ENCODE peak calls at places on chromosomes 7 and 10, in five cellular contexts. P is fibroblast of pulmonary artery, Q is NB4, W is lung, N is choroid plexus epithelial cell. O is an unnamed sample.

GRCh38 chr7:138872576-138872975 is 74.6 kb upstream of the ATP6V0A4 start:
- DNase-seq in P (no peak), Q (no peak), W (no peak), N (no peak), O (no peak)

GRCh38 chr10:64090865-64091264 is 569.7 kb downstream of the REEP3 start:
- DNase-seq in P (no peak), Q (no peak), W (no peak), N (no peak), O (no peak)

GRCh38 chr7:29270979-29271658 is 76.5 kb downstream of the CHN2 start:
- DNase-seq in P (peak), Q (peak), W (no peak), N (no peak), O (no peak)

GRCh38 chr7:100016209-100016901 is 959 bp downstream of the ZKSCAN1 start:
- DNase-seq in P (no peak), Q (peak), W (no peak), N (peak), O (no peak)

GRCh38 chr7:128783143-128783799 is 7.7 kb upstream of the OPN1SW start:
- DNase-seq in P (peak), Q (peak), W (no peak), N (peak), O (peak)

GRCh38 chr7:154795014-154795413 is 207.9 kb downstream of the PAXIP1 start:
- DNase-seq in P (no peak), Q (peak), W (no peak), N (no peak), O (no peak)

GRCh38 chr7:91251877-91252276 is 12.4 kb upstream of the FZD1 start:
- DNase-seq in P (no peak), Q (no peak), W (no peak), N (no peak), O (no peak)

GRCh38 chr7:66356277-66356721 is 151.2 kb downstream of the TPST1 start:
- DNase-seq in P (peak), Q (no peak), W (no peak), N (no peak), O (no peak)

GRCh38 chr7:129108583-129108982 is 35.9 kb upstream of the TSPAN33 start:
- DNase-seq in P (no peak), Q (no peak), W (no peak), N (peak), O (no peak)

GRCh38 chr10:88428442-88428841 is 154.7 kb downstream of the RNLS start:
- DNase-seq in P (peak), Q (peak), W (no peak), N (peak), O (no peak)

GRCh38 chr10:59631882-59632281 is 77.8 kb downstream of the SLC16A9 start:
- DNase-seq in P (no peak), Q (no peak), W (no peak), N (no peak), O (no peak)

GRCh38 chr7:95596183-95597135 is at the start of gene PDK4:
- DNase-seq in P (peak), Q (no peak), W (peak), N (peak), O (peak)

GRCh38 chr10:93206652-93207051 is 133.0 kb downstream of the CYP26A1 start:
- DNase-seq in P (no peak), Q (no peak), W (no peak), N (no peak), O (peak)

GRCh38 chr10:14453593-14453992 is 122.9 kb upstream of the FRMD4A start:
- DNase-seq in P (no peak), Q (no peak), W (no peak), N (no peak), O (no peak)

GRCh38 chr10:125263551-125263950 is 103.2 kb upstream of the CTBP2 start:
- DNase-seq in P (no peak), Q (no peak), W (no peak), N (no peak), O (no peak)

GRCh38 chr10:34061846-34062245 is 727.4 kb upstream of the NRP1 start:
- DNase-seq in P (no peak), Q (no peak), W (no peak), N (no peak), O (no peak)

GRCh38 chr10:32266979-32267378 is 80.0 kb downstream of the EPC1 start:
- DNase-seq in P (no peak), Q (no peak), W (no peak), N (no peak), O (no peak)

GRCh38 chr10:23693895-23694294 is 255.0 kb downstream of the OTUD1 start:
- DNase-seq in P (no peak), Q (no peak), W (no peak), N (no peak), O (peak)

GRCh38 chr10:122157451-122157850 is 113.6 kb upstream of the BTBD16 start:
- DNase-seq in P (peak), Q (no peak), W (no peak), N (no peak), O (no peak)

GRCh38 chr10:95628786-95629185 is 27.7 kb downstream of the ALDH18A1 start:
- DNase-seq in P (no peak), Q (no peak), W (no peak), N (peak), O (no peak)

GRCh38 chr10:120945801-120946302 is 94.7 kb downstream of the WDR11 start:
- DNase-seq in P (peak), Q (no peak), W (no peak), N (no peak), O (no peak)

GRCh38 chr10:21053953-21054352 is 156.8 kb upstream of the NEBL start:
- DNase-seq in P (no peak), Q (no peak), W (no peak), N (no peak), O (no peak)

GRCh38 chr7:131583430-131583829 is 27.0 kb upstream of the PODXL start:
- DNase-seq in P (no peak), Q (no peak), W (no peak), N (no peak), O (no peak)

GRCh38 chr10:24723788-24724380 is at the start of gene ARHGAP21:
- DNase-seq in P (peak), Q (peak), W (peak), N (peak), O (peak)

DNA sequence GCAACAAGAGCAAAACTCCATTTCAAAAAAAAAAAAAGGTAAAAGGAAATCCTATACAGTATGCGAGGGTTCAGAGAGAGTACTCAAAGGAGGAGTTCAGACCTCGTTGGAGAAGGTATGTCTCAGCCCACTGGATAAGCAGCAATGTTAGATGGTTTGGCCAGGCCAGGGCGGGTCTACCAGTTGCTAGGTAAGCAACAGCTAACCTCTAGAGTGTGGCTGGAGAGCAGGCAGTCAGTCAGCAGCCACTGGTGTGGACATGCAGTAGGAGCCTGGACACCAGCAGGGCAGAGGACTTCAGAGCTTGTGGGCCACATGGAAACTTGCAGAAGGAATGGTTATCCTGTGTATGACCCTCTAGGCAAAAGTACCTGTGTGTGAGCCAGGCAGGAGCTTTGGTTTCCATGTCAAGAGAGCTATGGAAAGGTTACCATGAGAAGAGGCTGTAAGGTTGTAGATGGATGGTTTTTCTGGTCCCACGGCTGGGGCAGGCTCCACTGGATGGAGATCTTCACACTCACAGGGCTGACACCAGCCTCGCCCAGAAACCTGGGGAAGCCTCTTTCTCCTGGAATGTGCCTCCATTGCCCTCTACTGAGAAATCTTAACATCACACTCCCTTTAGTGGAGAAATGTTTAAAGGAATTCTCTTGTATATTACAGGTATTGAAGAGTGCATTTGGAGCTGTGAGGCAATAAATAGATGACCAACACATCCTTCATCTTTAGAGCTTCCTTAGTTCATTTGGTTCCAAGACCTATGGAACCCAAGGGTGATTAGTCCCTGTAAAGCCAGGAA is 63.6 kb downstream of the CCDC186 start:
- DNase-seq in P (no peak), Q (peak), W (no peak), N (peak), O (no peak)
- TF ChIP-seq CTCF in P (peak), Q (peak), W (no peak), N (peak), O (peak)

GRCh38 chr10:103238506-103239252 is 7.0 kb upstream of the RPEL1 start:
- DNase-seq in P (peak), Q (no peak), W (peak), N (peak), O (no peak)
- TF ChIP-seq CTCF in P (peak), Q (peak), W (no peak), N (peak), O (no peak)

DNA sequence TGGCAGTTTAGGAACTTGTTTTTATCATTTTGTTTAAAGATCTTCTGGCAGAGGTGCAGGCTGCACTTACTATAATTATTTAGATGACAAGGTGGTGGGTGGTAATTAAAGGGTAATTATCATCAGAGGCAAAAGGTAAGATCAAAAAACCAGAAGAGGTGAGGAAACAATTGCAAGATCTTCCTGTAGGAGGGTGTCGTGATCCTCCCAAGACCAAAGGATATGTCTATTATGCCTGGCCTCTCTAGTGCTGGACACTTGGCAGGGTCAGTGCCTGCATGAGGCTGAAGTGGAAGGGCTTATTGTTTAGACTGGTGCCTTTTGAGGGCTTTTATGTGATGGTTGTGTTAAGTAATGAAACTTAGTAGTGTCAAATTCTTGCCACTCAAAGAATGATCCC is 1.8 kb upstream of the WAPL start:
- DNase-seq in P (peak), Q (no peak), W (no peak), N (peak), O (no peak)
- TF ChIP-seq CTCF in P (peak), Q (no peak), W (no peak), N (peak), O (no peak)

GRCh38 chr7:1714583-1715330 is 44.7 kb downstream of the ELFN1 start:
- DNase-seq in P (no peak), Q (no peak), W (no peak), N (no peak), O (no peak)
- TF ChIP-seq CTCF in P (no peak), Q (no peak), W (no peak), N (no peak), O (no peak)

DNA sequence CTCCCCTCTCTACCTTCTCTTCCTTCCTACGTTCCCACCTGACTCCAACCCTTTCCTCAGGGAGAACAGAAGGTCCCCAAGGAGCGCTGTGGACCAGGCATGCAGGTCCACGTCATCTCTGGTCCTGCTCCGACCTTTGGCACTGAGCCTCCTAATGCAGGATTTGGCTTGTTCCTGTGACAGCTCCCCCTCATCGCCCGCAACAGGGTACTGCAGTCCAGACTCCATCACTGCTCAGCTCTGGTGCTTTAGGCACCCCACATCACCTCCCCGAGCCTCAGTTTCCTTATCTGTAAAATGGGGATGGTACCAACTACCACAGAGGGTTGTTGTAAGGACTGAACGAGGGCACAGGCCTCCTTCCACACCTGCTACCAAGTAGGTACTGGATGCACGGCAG is 54.6 kb downstream of the FHIP2A start:
- DNase-seq in P (no peak), Q (peak), W (no peak), N (no peak), O (no peak)
- TF ChIP-seq CTCF in P (no peak), Q (no peak), W (no peak), N (no peak), O (no peak)